ENCODE peak calls at places on chromosomes 5 and 9, in five cellular contexts. I is pancreas; Y is fibroblast of mammary gland; E is uterus; R is CD8-positive, alpha-beta T cell. U is an unnamed sample.

GRCh38 chr5:72109625-72110024 is 2.4 kb downstream of the MAP1B start:
- DNase-seq in Y (peak), I (no peak), R (no peak), E (no peak), U (no peak)

GRCh38 chr5:147223343-147223742 is 11.5 kb upstream of the STK32A start:
- DNase-seq in Y (no peak), E (no peak), I (no peak), R (no peak), U (no peak)

GRCh38 chr5:377326-377981 is 55.9 kb downstream of the AHRR start:
- DNase-seq in R (no peak), I (no peak), Y (no peak), E (peak), U (no peak)

GRCh38 chr9:72753261-72753893 is 199.5 kb downstream of the ALDH1A1 start:
- DNase-seq in R (no peak), Y (peak), I (no peak), E (no peak), U (no peak)

GRCh38 chr5:175658299-175659145 is 651 bp downstream of the HRH2 start:
- DNase-seq in R (peak), E (no peak), Y (no peak), I (no peak), U (no peak)

GRCh38 chr5:131530706-131531331 is 104.2 kb downstream of the RAPGEF6 start:
- DNase-seq in I (no peak), Y (peak), E (no peak), R (no peak), U (no peak)

GRCh38 chr5:122751293-122751753 is 23.6 kb upstream of the SNX2 start:
- DNase-seq in Y (no peak), E (no peak), R (no peak), I (no peak), U (no peak)

GRCh38 chr5:155753943-155754581 is 572.9 kb upstream of the SGCD start:
- DNase-seq in R (no peak), I (no peak), Y (no peak), E (no peak), U (no peak)

GRCh38 chr5:25128606-25129005 is 483.8 kb upstream of the CDH10 start:
- DNase-seq in E (no peak), Y (no peak), I (no peak), R (no peak), U (no peak)

GRCh38 chr9:34430843-34431437 is 27.4 kb downstream of the FAM219A start:
- DNase-seq in R (no peak), I (peak), Y (peak), E (peak), U (no peak)

GRCh38 chr5:10338996-10339903 is 14.2 kb upstream of the MARCHF6 start:
- DNase-seq in I (no peak), E (no peak), R (no peak), Y (no peak), U (peak)

DNA sequence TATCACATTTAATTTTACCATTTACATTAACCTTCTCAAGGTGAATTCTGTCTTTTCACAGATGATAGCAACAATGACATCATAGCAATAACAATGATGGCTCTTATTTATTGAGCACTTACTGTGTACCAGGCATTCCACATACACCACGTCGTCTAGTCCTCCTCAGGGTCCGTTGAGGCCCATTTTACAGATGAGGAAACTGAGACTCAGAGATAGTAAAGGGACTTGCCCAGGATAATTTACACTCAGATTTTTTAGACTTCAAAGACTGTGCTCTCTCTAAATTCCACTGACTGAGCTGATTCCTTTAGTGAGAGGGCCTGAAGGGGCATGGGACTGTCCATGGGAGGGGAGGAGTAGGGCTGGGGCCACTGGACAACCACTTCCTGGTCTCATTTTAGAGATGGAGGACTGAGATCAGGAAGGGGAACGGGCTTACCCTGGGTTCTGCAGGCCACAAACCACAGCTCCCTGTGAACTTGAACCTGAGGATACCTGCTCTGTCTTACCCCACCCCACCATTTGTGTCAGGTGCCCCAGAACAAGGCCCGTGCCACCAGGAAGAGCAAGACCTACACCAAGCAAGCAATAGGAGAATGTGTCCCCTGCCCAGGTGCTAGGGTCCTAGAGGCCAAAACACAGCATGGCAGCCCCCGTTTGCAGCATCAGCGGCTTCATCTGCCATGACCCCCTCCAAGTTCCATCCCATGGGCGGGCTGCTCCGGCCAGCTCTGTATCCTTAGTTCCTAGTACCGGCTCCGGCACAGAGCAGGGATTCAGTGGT is 96.5 kb downstream of the RGS3 start:
- DNase-seq in I (no peak), Y (no peak), E (peak), R (no peak), U (no peak)
- H3K4me3 ChIP-seq in I (no peak), Y (no peak), E (no peak), R (no peak), U (no peak)

DNA sequence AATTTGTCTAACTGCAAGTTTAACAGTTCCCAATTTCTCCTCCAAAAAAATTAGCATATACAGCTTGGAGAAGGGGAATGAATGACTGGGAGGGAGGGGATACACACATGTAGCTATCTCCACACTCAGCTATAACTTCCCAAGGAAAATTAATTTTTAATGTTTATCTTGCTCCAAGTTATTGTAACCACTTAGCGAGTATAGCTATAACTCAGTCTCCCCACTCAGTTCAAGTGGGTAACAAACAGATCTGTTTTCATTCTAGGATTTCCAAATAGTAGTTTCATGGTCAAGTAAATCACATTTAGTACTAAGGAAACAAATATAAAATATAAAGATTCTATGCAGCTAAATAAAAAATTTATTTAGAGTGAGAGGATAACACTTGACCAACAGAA is 10.0 kb upstream of the NFIB start:
- DNase-seq in I (no peak), E (no peak), Y (no peak), R (no peak), U (no peak)
- H3K4me3 ChIP-seq in I (no peak), E (no peak), Y (no peak), R (no peak), U (no peak)

DNA sequence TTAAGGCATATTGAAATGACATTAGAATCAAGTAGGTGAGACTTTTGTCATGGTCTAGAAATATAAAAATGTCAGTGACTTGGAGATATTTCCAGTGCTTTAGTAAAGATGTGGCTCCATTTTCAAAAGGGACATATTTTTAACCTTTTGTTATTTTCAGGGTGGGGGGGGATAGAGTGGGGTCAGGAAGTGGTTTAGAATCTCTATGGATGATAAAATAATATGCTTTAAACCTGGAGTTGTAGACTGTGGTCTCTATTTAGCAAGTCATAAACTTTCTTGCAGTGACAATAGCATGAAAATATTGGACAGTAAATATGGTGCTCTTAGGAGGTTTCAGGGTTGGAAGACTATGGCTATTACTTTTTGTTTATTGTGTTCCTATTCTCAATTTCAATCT is 46.9 kb downstream of the PTTG1 start:
- DNase-seq in E (no peak), Y (no peak), R (no peak), I (no peak), U (no peak)
- H3K4me3 ChIP-seq in E (no peak), Y (no peak), R (peak), I (no peak), U (peak)

GRCh38 chr9:135978650-135979461 is 17.7 kb upstream of the UBAC1 start:
- DNase-seq in Y (no peak), I (no peak), E (no peak), R (peak), U (no peak)
- H3K4me3 ChIP-seq in Y (no peak), I (no peak), E (no peak), R (peak), U (no peak)

GRCh38 chr9:114384836-114385411 is 2.9 kb downstream of the AKNA start:
- DNase-seq in I (no peak), Y (no peak), R (no peak), E (no peak), U (no peak)

GRCh38 chr9:114380988-114381387 is 6.8 kb downstream of the AKNA start:
- DNase-seq in Y (no peak), R (no peak), E (no peak), I (no peak), U (no peak)

GRCh38 chr9:114385412-114386181 is 2.2 kb downstream of the AKNA start:
- DNase-seq in E (peak), I (no peak), R (peak), Y (peak), U (peak)

GRCh38 chr9:114383866-114384231 is 3.9 kb downstream of the AKNA start:
- DNase-seq in Y (no peak), I (no peak), E (no peak), R (peak), U (no peak)

DNA sequence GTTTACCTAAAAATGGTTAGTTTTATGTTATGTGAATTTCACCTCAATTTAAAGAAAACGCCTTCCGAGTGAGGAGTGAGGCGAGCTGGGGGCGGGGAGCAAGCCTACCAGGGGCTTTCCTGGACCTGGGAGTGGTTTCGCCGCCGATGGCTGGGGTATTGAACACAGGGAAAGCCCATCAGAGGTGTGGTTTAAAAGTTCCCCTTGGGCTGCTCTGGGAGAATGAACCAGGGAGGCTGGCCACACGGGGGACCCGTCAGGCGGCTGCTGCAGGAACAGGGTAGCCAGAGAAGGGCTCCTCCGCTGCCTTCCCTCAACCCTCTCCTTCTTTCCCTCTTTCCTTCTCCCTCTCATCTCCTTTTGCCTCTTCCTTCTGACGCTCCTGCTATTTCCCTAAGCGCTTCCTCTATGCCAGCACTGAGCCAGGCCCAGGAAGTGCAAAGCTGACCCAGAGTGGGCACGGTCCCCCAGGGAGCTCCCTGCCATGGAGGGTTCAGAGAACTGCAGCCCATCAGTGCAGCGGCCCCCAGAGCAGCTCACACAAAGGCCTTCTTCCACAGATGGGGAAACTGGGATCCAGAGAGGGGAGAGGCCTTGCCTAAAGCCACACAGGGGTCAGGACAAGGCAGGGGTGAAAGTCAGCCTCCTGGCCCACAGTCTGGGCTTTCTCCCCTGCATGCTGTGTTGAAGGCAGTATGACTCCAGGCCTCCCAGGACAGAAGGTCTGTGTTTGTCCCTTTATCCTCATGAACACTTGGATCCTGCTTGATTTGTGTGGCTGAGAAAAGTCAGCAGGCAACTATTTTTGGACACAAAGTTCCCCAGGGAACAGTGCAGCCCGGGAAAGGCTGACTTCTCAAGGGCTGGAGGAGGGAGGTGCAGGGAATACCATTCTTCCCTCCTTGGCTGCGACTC is 4.6 kb downstream of the AKNA start:
- DNase-seq in I (no peak), E (peak), Y (peak), R (peak), U (peak)
- H3K4me3 ChIP-seq in I (no peak), E (peak), Y (no peak), R (peak), U (no peak)

DNA sequence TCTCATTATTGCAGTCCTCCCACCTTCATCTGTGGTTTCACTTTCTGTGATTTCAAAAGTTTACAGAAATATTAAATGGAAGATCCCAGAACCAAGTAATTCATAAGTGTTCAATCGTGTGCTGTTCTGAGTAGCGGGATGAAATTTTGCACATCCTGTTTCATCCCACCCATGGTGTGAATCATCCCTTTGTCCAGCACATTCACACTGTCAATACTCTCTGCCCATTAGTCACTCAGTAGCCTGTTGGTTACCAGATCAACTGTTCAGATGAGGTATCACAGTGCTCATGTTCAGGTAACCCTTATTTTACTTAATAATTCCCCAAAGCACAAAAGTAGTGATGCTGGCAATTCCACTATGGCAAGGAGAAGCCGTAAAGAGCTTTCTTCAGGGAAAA is 26.8 kb downstream of the FAM81B start:
- DNase-seq in Y (peak), I (no peak), E (no peak), R (no peak), U (no peak)
- H3K4me3 ChIP-seq in Y (no peak), I (no peak), E (no peak), R (no peak), U (no peak)

DNA sequence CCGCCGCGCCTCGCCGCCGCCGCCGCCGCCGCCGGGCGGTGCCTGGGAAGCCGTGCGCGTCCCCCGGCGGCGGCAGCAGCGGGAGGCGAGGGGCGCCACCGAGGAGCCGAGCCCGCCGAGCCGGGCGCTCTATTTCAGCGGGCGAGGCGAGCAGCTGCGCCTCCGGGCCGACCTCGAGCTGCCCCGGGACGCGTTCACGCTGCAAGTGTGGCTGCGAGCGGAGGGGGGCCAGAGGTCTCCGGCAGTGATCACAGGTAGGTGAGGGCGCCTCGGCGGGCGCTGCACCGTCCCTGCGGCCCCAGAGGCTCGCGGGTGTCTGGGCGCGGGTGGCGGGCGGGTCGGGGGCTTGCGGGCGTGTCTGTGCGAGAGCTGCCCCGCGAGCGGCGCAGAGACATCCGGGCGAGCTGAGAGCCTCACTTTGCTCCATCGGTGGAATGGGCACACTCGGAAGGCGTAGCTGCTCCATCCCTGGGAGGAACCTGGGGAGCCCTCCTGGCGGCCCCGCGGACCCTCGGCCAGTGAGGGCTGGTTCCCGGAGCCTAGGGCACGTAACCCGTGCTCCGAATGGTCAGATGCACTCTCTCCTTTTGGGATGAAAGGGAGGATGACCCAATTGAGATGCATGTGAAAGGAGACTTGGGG is 864 bp downstream of the PAPPA start:
- DNase-seq in R (no peak), Y (no peak), E (peak), I (no peak), U (peak)
- H3K4me3 ChIP-seq in R (no peak), Y (peak), E (peak), I (peak), U (peak)

GRCh38 chr5:3661755-3662296 is 66.2 kb downstream of the IRX1 start:
- DNase-seq in Y (no peak), E (no peak), R (no peak), I (no peak), U (peak)
- H3K4me3 ChIP-seq in Y (no peak), E (no peak), R (no peak), I (no peak), U (no peak)

U was measured in SJSA1.